ENCODE peak calls at places on chromosomes 7 and 10, in nine cellular contexts. W is AG04449, J is fibroblast of lung, M is hepatocyte, K is epithelial cell of esophagus, O is kidney epithelial cell, I is skeletal muscle cell, Q is mucosa of descending colon, B is brain microvascular endothelial cell. Y is an unnamed sample.

GRCh38 chr7:5625938-5626337 is 155.5 kb downstream of the RNF216 start:
- DNase-seq in J (peak), W (peak), Q (no peak), B (peak), K (peak), I (peak), O (peak), M (peak), Y (no peak)

GRCh38 chr10:55410415-55410885 is 609.4 kb upstream of the PCDH15 start:
- DNase-seq in W (no peak), O (no peak), I (no peak), J (peak), Q (peak), K (peak), M (peak), B (peak), Y (no peak)

GRCh38 chr7:896346-897075 is 20.2 kb downstream of the GET4 start:
- DNase-seq in Q (peak), B (no peak), J (no peak), O (no peak), W (no peak), I (no peak), K (no peak), M (no peak), Y (no peak)

GRCh38 chr10:98029149-98030092 is 1.0 kb downstream of the CRTAC1 start:
- DNase-seq in O (no peak), Q (no peak), B (no peak), K (no peak), M (no peak), I (no peak), J (no peak), W (no peak), Y (no peak)

GRCh38 chr10:17435187-17435586 is 19.2 kb downstream of the ST8SIA6 start:
- DNase-seq in I (no peak), W (no peak), O (no peak), Q (no peak), M (no peak), J (no peak), K (no peak), B (no peak), Y (no peak)

GRCh38 chr7:28296571-28297483 is 115.5 kb upstream of the CREB5 start:
- DNase-seq in J (peak), K (peak), I (no peak), W (no peak), M (peak), B (no peak), Q (no peak), O (no peak), Y (peak)

GRCh38 chr10:71736570-71737355 is 17.2 kb upstream of the C10orf105 start:
- DNase-seq in O (no peak), J (no peak), B (no peak), M (no peak), W (no peak), Q (peak), I (no peak), K (peak), Y (no peak)

GRCh38 chr10:54434782-54435181 is 366.2 kb downstream of the PCDH15 start:
- DNase-seq in J (no peak), W (no peak), B (no peak), Q (no peak), K (no peak), I (no peak), M (no peak), O (no peak), Y (no peak)

GRCh38 chr7:80150621-80151273 is 16.1 kb downstream of the GNAI1 start:
- DNase-seq in M (no peak), K (peak), B (peak), J (peak), I (no peak), Q (no peak), O (no peak), W (no peak), Y (no peak)

GRCh38 chr7:36692444-36692843 is 31.9 kb downstream of the AOAH start:
- DNase-seq in O (no peak), B (no peak), I (no peak), M (no peak), K (no peak), J (no peak), W (no peak), Q (no peak), Y (no peak)

GRCh38 chr7:105387621-105388372 is 924 bp downstream of the SRPK2 start:
- DNase-seq in B (peak), Q (peak), O (peak), M (peak), K (peak), W (no peak), I (no peak), J (peak), Y (peak)

GRCh38 chr7:16982640-16983103 is 100.9 kb upstream of the AGR3 start:
- DNase-seq in M (peak), O (peak), I (peak), W (no peak), K (peak), B (peak), Q (no peak), J (peak), Y (peak)

GRCh38 chr7:16980539-16980938 is 98.8 kb upstream of the AGR3 start:
- DNase-seq in B (no peak), Q (no peak), M (no peak), J (no peak), I (no peak), W (no peak), K (no peak), O (no peak), Y (no peak)

GRCh38 chr7:16985621-16986020 is 103.8 kb upstream of the AGR3 start:
- DNase-seq in Q (no peak), K (peak), M (no peak), W (no peak), J (no peak), O (no peak), I (no peak), B (no peak), Y (no peak)

GRCh38 chr7:16986775-16987174 is 105.0 kb upstream of the AGR3 start:
- DNase-seq in K (no peak), I (no peak), M (no peak), Q (no peak), J (no peak), O (no peak), B (no peak), W (no peak), Y (no peak)

DNA sequence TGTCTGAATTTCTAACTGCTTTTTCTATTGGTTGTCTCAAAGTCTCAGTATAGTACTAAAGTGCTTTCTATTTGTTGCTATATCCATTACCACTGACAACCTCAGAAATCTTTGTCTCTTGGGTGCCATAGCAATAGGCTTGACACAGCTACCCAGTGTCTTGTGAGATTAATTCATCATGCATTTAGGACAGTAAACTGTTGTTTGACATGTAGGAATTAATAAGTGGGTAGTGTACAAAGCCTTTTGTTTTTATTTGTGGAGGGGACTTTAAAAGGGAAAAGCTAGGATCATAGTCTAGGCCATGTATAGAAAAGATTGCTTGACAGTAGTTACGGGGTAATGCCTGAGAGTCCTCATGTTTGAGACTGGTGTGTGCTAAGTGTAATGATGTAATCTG is 102.6 kb upstream of the AGR3 start:
- DNase-seq in J (no peak), Q (no peak), W (no peak), M (no peak), B (no peak), O (no peak), K (no peak), I (no peak), Y (no peak)
- H3K4me3 ChIP-seq in J (no peak), Q (no peak), W (no peak), M (no peak), B (no peak), O (no peak), K (no peak), I (no peak), Y (no peak)

GRCh38 chr10:119650062-119650461 is 1.1 kb upstream of the BAG3 start:
- DNase-seq in O (no peak), J (no peak), Q (no peak), I (no peak), K (no peak), B (no peak), M (no peak), W (no peak), Y (no peak)
- H3K4me3 ChIP-seq in O (no peak), J (no peak), Q (no peak), I (no peak), K (no peak), B (no peak), M (no peak), W (no peak), Y (peak)

DNA sequence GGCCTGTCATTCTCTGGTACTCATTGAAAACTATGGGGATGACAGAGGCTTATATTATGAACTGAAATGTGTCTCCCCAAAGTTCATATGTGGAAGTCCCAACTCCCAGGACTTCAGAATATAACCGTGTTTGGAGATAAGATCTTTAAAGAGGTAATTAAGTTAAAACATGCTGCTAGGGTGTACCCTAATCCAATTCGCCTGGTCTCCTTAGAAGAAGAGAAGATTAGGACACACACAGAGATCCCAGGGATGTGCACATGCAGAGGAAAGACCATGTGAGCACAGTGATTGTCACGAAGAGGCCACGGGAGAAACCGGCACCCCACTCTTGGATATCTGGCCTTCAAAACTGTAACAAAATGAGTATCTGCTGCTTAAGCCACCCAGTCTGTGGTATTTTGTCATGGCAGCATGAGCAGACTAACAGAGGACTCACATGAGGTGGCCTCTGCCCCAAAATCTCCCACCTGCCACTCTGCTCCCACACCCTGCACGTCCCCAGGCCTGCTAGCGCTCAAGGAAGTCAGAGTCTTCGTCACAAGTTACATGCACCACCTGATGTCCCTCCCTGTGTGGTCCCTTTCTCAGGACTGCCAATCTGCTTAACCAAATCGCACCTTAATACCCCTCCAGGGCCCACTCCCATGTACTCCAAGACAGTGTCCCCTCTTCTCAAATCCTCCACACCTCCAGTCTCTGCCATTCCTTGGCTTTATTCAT is 26.8 kb downstream of the PLAC9 start:
- DNase-seq in Q (no peak), O (no peak), J (no peak), W (no peak), I (no peak), M (no peak), K (no peak), B (no peak), Y (no peak)
- H3K4me3 ChIP-seq in Q (no peak), O (no peak), J (no peak), W (no peak), I (no peak), M (no peak), K (no peak), B (no peak), Y (no peak)

GRCh38 chr7:134690614-134691504 is 44.2 kb downstream of the BPGM start:
- DNase-seq in J (peak), M (no peak), B (peak), I (no peak), W (no peak), Q (no peak), K (no peak), O (no peak), Y (no peak)

GRCh38 chr7:134693256-134693655 is 46.6 kb downstream of the BPGM start:
- DNase-seq in M (peak), Q (no peak), W (peak), O (peak), J (peak), I (peak), K (peak), B (peak), Y (no peak)

GRCh38 chr7:134690016-134690415 is 43.4 kb downstream of the BPGM start:
- DNase-seq in K (no peak), I (no peak), M (peak), O (no peak), J (peak), Q (no peak), W (no peak), B (peak), Y (no peak)

GRCh38 chr7:134694299-134694698 is 47.6 kb downstream of the BPGM start:
- DNase-seq in I (no peak), M (no peak), B (no peak), J (no peak), Q (no peak), W (no peak), K (no peak), O (no peak), Y (no peak)

DNA sequence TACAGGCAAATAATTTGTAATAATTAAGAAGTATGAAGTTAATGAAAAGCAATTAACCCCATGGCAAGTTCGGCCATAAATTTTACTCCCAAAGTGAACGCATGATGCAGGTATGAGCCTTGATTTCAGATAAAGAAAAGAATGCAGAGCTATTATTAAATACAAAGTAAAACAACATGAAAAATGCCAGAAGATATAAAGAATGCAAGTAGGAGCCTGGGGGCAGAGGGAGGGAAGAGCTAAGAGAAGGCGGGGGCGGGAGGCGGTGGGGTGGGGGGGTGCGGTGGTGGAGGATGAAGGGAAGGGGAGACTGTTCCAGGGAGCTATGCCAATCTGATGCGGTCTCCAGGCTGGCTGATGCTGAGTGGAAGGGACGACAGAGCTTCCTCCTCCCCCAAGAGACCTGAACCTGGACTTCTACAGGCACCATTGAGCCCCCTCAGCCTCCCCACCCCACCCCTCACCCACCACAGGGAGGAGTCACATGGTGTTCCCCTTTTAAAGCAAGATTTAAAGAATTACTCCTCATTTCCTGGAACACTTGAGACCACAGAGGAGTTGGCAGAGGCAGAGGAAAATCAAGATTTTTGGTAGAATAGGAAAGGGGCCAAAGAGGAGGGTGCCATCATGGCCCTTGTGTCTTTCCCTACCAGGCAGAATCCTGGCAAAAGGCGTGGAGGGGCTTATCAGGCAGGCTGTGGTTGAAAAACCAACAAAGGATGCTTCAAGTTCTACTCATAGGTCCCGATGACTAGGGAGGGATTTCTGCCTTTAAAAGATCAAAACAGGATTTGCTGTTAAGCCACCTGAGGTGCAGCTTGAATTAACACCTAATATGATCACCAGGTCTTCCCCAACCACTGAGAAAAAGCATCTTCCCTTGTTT is 45.4 kb downstream of the BPGM start:
- DNase-seq in W (no peak), Q (no peak), K (no peak), B (peak), O (no peak), M (peak), I (no peak), J (peak), Y (no peak)
- H3K4me3 ChIP-seq in W (no peak), Q (no peak), K (no peak), B (no peak), O (no peak), M (no peak), I (no peak), J (no peak), Y (no peak)

GRCh38 chr7:150876817-150877526 is 24.7 kb downstream of the AOC1 start:
- DNase-seq in I (peak), K (peak), Q (peak), O (peak), M (peak), W (no peak), J (peak), B (peak), Y (peak)
- H3K4me3 ChIP-seq in I (no peak), K (no peak), Q (no peak), O (no peak), M (no peak), W (no peak), J (no peak), B (no peak), Y (no peak)

Y was measured in OCI-LY7.